ENCODE peak calls at places on chromosomes 6 and 20, in seven cellular contexts. One of them, this sample, is unnamed.

GRCh38 chr20:17534077-17534476 is 2.9 kb upstream of the BFSP1 start:
- DNase-seq in fibroblast of the aortic adventitia: no peak
- DNase-seq in omental fat pad: no peak
- DNase-seq in AG04449: no peak
- DNase-seq in left lung: no peak
- DNase-seq in cardiac fibroblast: no peak
- DNase-seq in lower lobe of right lung: no peak
- DNase-seq in this sample: no peak

GRCh38 chr6:53986165-53986720 is 125.0 kb upstream of the MLIP start:
- DNase-seq in omental fat pad: no peak
- DNase-seq in lower lobe of right lung: no peak
- DNase-seq in fibroblast of the aortic adventitia: peak; percentile 77
- DNase-seq in left lung: no peak
- DNase-seq in AG04449: no peak
- DNase-seq in cardiac fibroblast: peak; percentile 74
- DNase-seq in this sample: peak; percentile 76

GRCh38 chr20:33709905-33710541 is 10.1 kb downstream of the PXMP4 start:
- DNase-seq in lower lobe of right lung: no peak
- DNase-seq in left lung: peak; percentile 66
- DNase-seq in cardiac fibroblast: no peak
- DNase-seq in omental fat pad: no peak
- DNase-seq in AG04449: no peak
- DNase-seq in fibroblast of the aortic adventitia: no peak
- DNase-seq in this sample: no peak

GRCh38 chr20:46739441-46740213 is 30.2 kb downstream of the SLC2A10 start:
- DNase-seq in lower lobe of right lung: no peak
- DNase-seq in fibroblast of the aortic adventitia: no peak
- DNase-seq in omental fat pad: no peak
- DNase-seq in cardiac fibroblast: no peak
- DNase-seq in left lung: no peak
- DNase-seq in AG04449: no peak
- DNase-seq in this sample: no peak

GRCh38 chr20:55252525-55252924 is 752.8 kb downstream of the CBLN4 start:
- DNase-seq in lower lobe of right lung: no peak
- DNase-seq in cardiac fibroblast: no peak
- DNase-seq in omental fat pad: no peak
- DNase-seq in fibroblast of the aortic adventitia: no peak
- DNase-seq in AG04449: no peak
- DNase-seq in left lung: no peak
- DNase-seq in this sample: no peak

GRCh38 chr20:43584448-43585138 is 6.1 kb upstream of the IFT52 start:
- DNase-seq in cardiac fibroblast: peak; percentile 67
- DNase-seq in left lung: no peak
- DNase-seq in omental fat pad: no peak
- DNase-seq in AG04449: peak; percentile 41
- DNase-seq in fibroblast of the aortic adventitia: peak; percentile 77
- DNase-seq in lower lobe of right lung: no peak
- DNase-seq in this sample: peak; percentile 59

GRCh38 chr6:149368065-149368464 is 32.0 kb upstream of the SUMO4 start:
- DNase-seq in AG04449: no peak
- DNase-seq in fibroblast of the aortic adventitia: no peak
- DNase-seq in lower lobe of right lung: no peak
- DNase-seq in cardiac fibroblast: no peak
- DNase-seq in omental fat pad: no peak
- DNase-seq in left lung: no peak
- DNase-seq in this sample: no peak

GRCh38 chr6:7124631-7125030 is 16.9 kb downstream of the RREB1 start:
- DNase-seq in left lung: no peak
- DNase-seq in AG04449: no peak
- DNase-seq in omental fat pad: no peak
- DNase-seq in lower lobe of right lung: no peak
- DNase-seq in cardiac fibroblast: peak; percentile 33
- DNase-seq in fibroblast of the aortic adventitia: no peak
- DNase-seq in this sample: no peak

GRCh38 chr20:62066983-62067433 is 1.3 kb upstream of the TAF4 start:
- DNase-seq in cardiac fibroblast: peak; percentile 21
- DNase-seq in AG04449: no peak
- DNase-seq in omental fat pad: no peak
- DNase-seq in lower lobe of right lung: no peak
- DNase-seq in fibroblast of the aortic adventitia: peak; percentile 27
- DNase-seq in left lung: no peak
- DNase-seq in this sample: no peak

GRCh38 chr20:22490287-22491187 is 93.8 kb downstream of the FOXA2 start:
- DNase-seq in fibroblast of the aortic adventitia: peak; percentile 16
- DNase-seq in omental fat pad: no peak
- DNase-seq in cardiac fibroblast: no peak
- DNase-seq in lower lobe of right lung: peak; percentile 80
- DNase-seq in AG04449: no peak
- DNase-seq in left lung: peak; percentile 68
- DNase-seq in this sample: no peak

GRCh38 chr6:31826793-31827285 is 699 bp upstream of the HSPA1B start:
- DNase-seq in lower lobe of right lung: peak; percentile 91
- DNase-seq in cardiac fibroblast: no peak
- DNase-seq in fibroblast of the aortic adventitia: peak; percentile 96
- DNase-seq in AG04449: no peak
- DNase-seq in left lung: peak; percentile 90
- DNase-seq in omental fat pad: no peak
- DNase-seq in this sample: no peak

GRCh38 chr6:136503303-136503702 is 46.9 kb downstream of the MAP7 start:
- DNase-seq in lower lobe of right lung: no peak
- DNase-seq in cardiac fibroblast: no peak
- DNase-seq in fibroblast of the aortic adventitia: no peak
- DNase-seq in omental fat pad: no peak
- DNase-seq in left lung: no peak
- DNase-seq in AG04449: no peak
- DNase-seq in this sample: no peak

GRCh38 chr6:14880052-14880451 is 365.8 kb upstream of the JARID2 start:
- DNase-seq in omental fat pad: no peak
- DNase-seq in lower lobe of right lung: no peak
- DNase-seq in fibroblast of the aortic adventitia: no peak
- DNase-seq in cardiac fibroblast: no peak
- DNase-seq in AG04449: no peak
- DNase-seq in left lung: no peak
- DNase-seq in this sample: no peak

GRCh38 chr20:63969851-63970713 is at the start of gene ZNF512B:
- DNase-seq in cardiac fibroblast: peak; percentile 44
- DNase-seq in left lung: peak; percentile 67
- DNase-seq in AG04449: no peak
- DNase-seq in fibroblast of the aortic adventitia: peak; percentile 55
- DNase-seq in lower lobe of right lung: no peak
- DNase-seq in omental fat pad: no peak
- DNase-seq in this sample: no peak

GRCh38 chr20:53517146-53517545 is 76.5 kb downstream of the ZNF217 start:
- DNase-seq in omental fat pad: no peak
- DNase-seq in fibroblast of the aortic adventitia: no peak
- DNase-seq in cardiac fibroblast: no peak
- DNase-seq in lower lobe of right lung: no peak
- DNase-seq in left lung: no peak
- DNase-seq in AG04449: no peak
- DNase-seq in this sample: peak; percentile 7

GRCh38 chr6:90194371-90194841 is 102.2 kb downstream of the BACH2 start:
- DNase-seq in cardiac fibroblast: peak; percentile 46
- DNase-seq in left lung: no peak
- DNase-seq in omental fat pad: no peak
- DNase-seq in lower lobe of right lung: no peak
- DNase-seq in AG04449: peak; percentile 42
- DNase-seq in fibroblast of the aortic adventitia: peak; percentile 84
- DNase-seq in this sample: peak; percentile 86

GRCh38 chr6:10033223-10033829 is 381.5 kb downstream of the TFAP2A start:
- DNase-seq in left lung: no peak
- DNase-seq in lower lobe of right lung: no peak
- DNase-seq in fibroblast of the aortic adventitia: no peak
- DNase-seq in cardiac fibroblast: no peak
- DNase-seq in omental fat pad: no peak
- DNase-seq in AG04449: no peak
- DNase-seq in this sample: no peak

GRCh38 chr6:31010393-31011060 is at the start of gene MUC22:
- DNase-seq in lower lobe of right lung: no peak
- DNase-seq in fibroblast of the aortic adventitia: peak; percentile 39
- DNase-seq in left lung: no peak
- DNase-seq in AG04449: peak; percentile 24
- DNase-seq in cardiac fibroblast: peak; percentile 74
- DNase-seq in omental fat pad: no peak
- DNase-seq in this sample: peak; percentile 45

DNA sequence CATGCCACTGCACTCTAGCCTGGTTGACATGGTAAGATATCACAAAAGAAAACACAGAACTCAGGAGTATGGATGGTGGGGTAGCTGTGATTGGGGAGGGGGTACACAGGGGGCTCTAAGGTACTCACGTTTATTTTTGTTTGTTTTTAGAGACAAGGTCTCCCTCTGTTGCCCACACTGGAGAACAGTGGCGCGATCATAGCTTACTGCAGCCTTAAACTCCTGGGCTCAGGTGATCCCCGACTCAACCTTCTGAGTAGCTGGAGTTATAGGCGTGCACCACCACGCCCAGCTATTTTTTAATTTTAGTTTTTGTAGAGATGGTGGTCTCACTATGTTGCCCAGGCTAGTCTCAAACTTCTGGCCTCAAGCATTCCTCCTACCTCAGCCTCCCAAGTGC is 29.3 kb downstream of the BCL2L1 start:
- DNase-seq in omental fat pad: no peak
- DNase-seq in lower lobe of right lung: no peak
- DNase-seq in fibroblast of the aortic adventitia: no peak
- DNase-seq in AG04449: no peak
- DNase-seq in left lung: no peak
- DNase-seq in cardiac fibroblast: no peak
- DNase-seq in this sample: no peak
- TF ChIP-seq CTCF in omental fat pad: no peak
- TF ChIP-seq CTCF in lower lobe of right lung: no peak
- TF ChIP-seq CTCF in fibroblast of the aortic adventitia: no peak
- TF ChIP-seq CTCF in AG04449: no peak
- TF ChIP-seq CTCF in left lung: no peak
- TF ChIP-seq CTCF in cardiac fibroblast: no peak
- TF ChIP-seq CTCF in this sample: no peak

GRCh38 chr6:25083784-25084507 is 148.2 kb upstream of the RIPOR2 start:
- DNase-seq in AG04449: no peak
- DNase-seq in lower lobe of right lung: no peak
- DNase-seq in left lung: no peak
- DNase-seq in omental fat pad: no peak
- DNase-seq in fibroblast of the aortic adventitia: no peak
- DNase-seq in cardiac fibroblast: no peak
- DNase-seq in this sample: no peak

GRCh38 chr6:25088513-25088912 is 152.8 kb upstream of the RIPOR2 start:
- DNase-seq in left lung: no peak
- DNase-seq in cardiac fibroblast: peak; percentile 22
- DNase-seq in AG04449: no peak
- DNase-seq in lower lobe of right lung: no peak
- DNase-seq in fibroblast of the aortic adventitia: peak; percentile 3
- DNase-seq in omental fat pad: no peak
- DNase-seq in this sample: peak; percentile 7

GRCh38 chr6:25085761-25086160 is 150.0 kb upstream of the RIPOR2 start:
- DNase-seq in fibroblast of the aortic adventitia: no peak
- DNase-seq in omental fat pad: no peak
- DNase-seq in lower lobe of right lung: no peak
- DNase-seq in AG04449: no peak
- DNase-seq in left lung: no peak
- DNase-seq in cardiac fibroblast: no peak
- DNase-seq in this sample: peak; percentile 16

GRCh38 chr6:25084508-25084833 is 148.7 kb upstream of the RIPOR2 start:
- DNase-seq in omental fat pad: no peak
- DNase-seq in left lung: no peak
- DNase-seq in cardiac fibroblast: no peak
- DNase-seq in AG04449: no peak
- DNase-seq in lower lobe of right lung: no peak
- DNase-seq in fibroblast of the aortic adventitia: no peak
- DNase-seq in this sample: no peak

GRCh38 chr6:25086500-25087091 is 150.8 kb upstream of the RIPOR2 start:
- DNase-seq in omental fat pad: no peak
- DNase-seq in left lung: no peak
- DNase-seq in fibroblast of the aortic adventitia: no peak
- DNase-seq in lower lobe of right lung: no peak
- DNase-seq in cardiac fibroblast: no peak
- DNase-seq in AG04449: no peak
- DNase-seq in this sample: no peak
- TF ChIP-seq CTCF in omental fat pad: no peak
- TF ChIP-seq CTCF in left lung: no peak
- TF ChIP-seq CTCF in fibroblast of the aortic adventitia: no peak
- TF ChIP-seq CTCF in lower lobe of right lung: no peak
- TF ChIP-seq CTCF in cardiac fibroblast: no peak
- TF ChIP-seq CTCF in AG04449: no peak
- TF ChIP-seq CTCF in this sample: no peak

DNA sequence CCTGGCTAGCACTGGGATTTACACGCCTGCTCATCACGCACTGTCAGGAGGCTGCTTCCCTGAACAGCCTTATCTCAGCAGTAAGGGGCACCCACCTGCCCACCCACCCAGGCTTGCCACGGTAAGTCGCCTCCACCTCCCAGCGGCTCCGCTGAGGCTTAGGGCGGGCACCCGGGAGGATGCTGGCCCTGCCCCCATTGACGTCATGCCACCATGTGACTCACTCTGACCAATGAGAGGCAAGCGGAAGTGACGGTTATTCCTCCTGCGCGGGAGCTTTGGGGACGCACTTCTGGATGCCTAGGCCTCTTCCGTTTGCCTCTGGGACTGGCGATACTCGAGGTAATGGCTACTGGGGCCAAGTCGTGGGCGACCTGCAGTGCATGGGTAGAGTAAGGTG is 256.8 kb downstream of the QKI start:
- DNase-seq in fibroblast of the aortic adventitia: no peak
- DNase-seq in lower lobe of right lung: no peak
- DNase-seq in AG04449: no peak
- DNase-seq in omental fat pad: no peak
- DNase-seq in left lung: no peak
- DNase-seq in cardiac fibroblast: no peak
- DNase-seq in this sample: no peak
- TF ChIP-seq CTCF in fibroblast of the aortic adventitia: no peak
- TF ChIP-seq CTCF in lower lobe of right lung: no peak
- TF ChIP-seq CTCF in AG04449: no peak
- TF ChIP-seq CTCF in omental fat pad: no peak
- TF ChIP-seq CTCF in left lung: no peak
- TF ChIP-seq CTCF in cardiac fibroblast: no peak
- TF ChIP-seq CTCF in this sample: no peak

DNA sequence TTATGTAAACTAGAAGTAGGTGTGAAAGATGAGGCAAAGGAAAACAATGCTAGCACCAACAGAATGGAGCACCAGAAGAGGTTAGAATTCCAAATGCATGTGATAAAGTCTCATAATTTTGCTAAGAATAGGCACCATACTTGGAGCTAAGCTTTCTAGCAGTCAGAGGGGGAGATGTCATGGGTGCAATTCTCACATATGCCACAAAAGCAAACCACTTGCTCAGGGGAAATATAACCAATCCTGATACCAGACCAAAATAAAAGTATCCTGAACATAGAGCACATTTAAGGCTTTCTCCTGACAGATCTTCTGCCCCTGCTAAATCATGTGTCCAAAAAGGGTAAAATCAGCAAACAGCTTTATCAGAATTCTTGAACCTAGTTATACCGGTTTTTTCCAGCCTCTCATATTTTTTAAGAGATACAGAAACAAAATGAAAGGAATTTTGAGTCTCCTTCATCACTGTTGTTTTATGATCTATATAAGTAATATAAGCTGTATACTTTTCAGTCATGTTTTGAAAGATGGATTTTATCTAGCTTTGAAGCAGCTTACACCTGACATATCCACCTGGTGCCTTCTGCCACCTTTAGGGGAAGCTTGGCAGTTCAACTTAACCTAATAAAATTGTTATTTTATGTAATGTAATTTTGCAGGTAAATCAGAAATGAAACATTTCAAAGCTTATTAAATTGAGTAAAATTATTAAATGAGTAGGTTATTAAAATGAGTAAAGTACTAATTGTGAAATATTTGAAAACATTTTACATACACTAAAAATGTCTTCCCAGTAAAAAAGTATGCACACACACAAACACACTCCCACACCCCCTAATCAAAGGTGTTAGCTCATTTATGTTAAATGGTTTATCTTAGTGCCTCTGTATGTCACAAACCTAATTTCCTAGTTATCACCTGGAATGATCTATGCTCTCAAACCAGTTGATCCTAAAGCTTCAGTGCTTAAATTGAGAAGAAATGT is 2.8 kb downstream of the SPO11 start:
- DNase-seq in fibroblast of the aortic adventitia: no peak
- DNase-seq in AG04449: no peak
- DNase-seq in lower lobe of right lung: no peak
- DNase-seq in omental fat pad: no peak
- DNase-seq in left lung: no peak
- DNase-seq in cardiac fibroblast: no peak
- DNase-seq in this sample: no peak
- TF ChIP-seq CTCF in fibroblast of the aortic adventitia: no peak
- TF ChIP-seq CTCF in AG04449: no peak
- TF ChIP-seq CTCF in lower lobe of right lung: no peak
- TF ChIP-seq CTCF in omental fat pad: no peak
- TF ChIP-seq CTCF in left lung: no peak
- TF ChIP-seq CTCF in cardiac fibroblast: no peak
- TF ChIP-seq CTCF in this sample: no peak

This sample was measured in brain microvascular endothelial cell.